ENCODE peak calls at places on chromosomes 1 and 21, in four cellular contexts. One of them, this sample, is unnamed.

GRCh38 chr1:231508497-231508896 is 20.0 kb upstream of the TSNAX start:
- DNase-seq in K562: no peak
- DNase-seq in thoracic aorta: no peak
- DNase-seq in lower leg skin: no peak
- DNase-seq in this sample: no peak

GRCh38 chr1:43067856-43068751 is 104.0 kb downstream of the EBNA1BP2 start:
- DNase-seq in lower leg skin: no peak
- DNase-seq in thoracic aorta: no peak
- DNase-seq in K562: no peak
- DNase-seq in this sample: no peak

GRCh38 chr1:37641059-37641458 is 6.4 kb upstream of the RSPO1 start:
- DNase-seq in lower leg skin: no peak
- DNase-seq in thoracic aorta: no peak
- DNase-seq in K562: no peak
- DNase-seq in this sample: no peak

GRCh38 chr1:1086911-1087341 is 12.8 kb upstream of the RNF223 start:
- DNase-seq in K562: no peak
- DNase-seq in lower leg skin: no peak
- DNase-seq in thoracic aorta: no peak
- DNase-seq in this sample: no peak

GRCh38 chr21:44304846-44305245 is 5.0 kb downstream of the PFKL start:
- DNase-seq in K562: peak; percentile 75
- DNase-seq in thoracic aorta: no peak
- DNase-seq in lower leg skin: no peak
- DNase-seq in this sample: no peak

GRCh38 chr1:9555942-9556341 is 16.7 kb downstream of the SLC25A33 start:
- DNase-seq in K562: no peak
- DNase-seq in lower leg skin: no peak
- DNase-seq in thoracic aorta: no peak
- DNase-seq in this sample: no peak

GRCh38 chr1:206581571-206581981 is 30.7 kb downstream of the EIF2D start:
- DNase-seq in lower leg skin: no peak
- DNase-seq in thoracic aorta: no peak
- DNase-seq in K562: no peak
- DNase-seq in this sample: no peak

GRCh38 chr21:45935628-45936027 is 45.9 kb upstream of the COL6A1 start:
- DNase-seq in thoracic aorta: no peak
- DNase-seq in lower leg skin: no peak
- DNase-seq in K562: no peak
- DNase-seq in this sample: no peak

GRCh38 chr1:71738256-71738655 is 544.1 kb downstream of the NEGR1 start:
- DNase-seq in thoracic aorta: no peak
- DNase-seq in lower leg skin: no peak
- DNase-seq in K562: no peak
- DNase-seq in this sample: no peak

GRCh38 chr1:225977937-225978748 is 21.0 kb downstream of the SDE2 start:
- DNase-seq in lower leg skin: no peak
- DNase-seq in K562: peak; percentile 35
- DNase-seq in thoracic aorta: no peak
- DNase-seq in this sample: no peak

GRCh38 chr1:55378582-55378981 is 163.4 kb upstream of the USP24 start:
- DNase-seq in thoracic aorta: no peak
- DNase-seq in K562: peak; percentile 52
- DNase-seq in lower leg skin: peak; percentile 18
- DNase-seq in this sample: no peak

GRCh38 chr1:76313304-76313703 is 238.8 kb downstream of the ST6GALNAC3 start:
- DNase-seq in K562: no peak
- DNase-seq in lower leg skin: no peak
- DNase-seq in thoracic aorta: no peak
- DNase-seq in this sample: no peak

GRCh38 chr1:152442291-152442690 is 28.2 kb upstream of the CRNN start:
- DNase-seq in lower leg skin: no peak
- DNase-seq in thoracic aorta: no peak
- DNase-seq in K562: no peak
- DNase-seq in this sample: no peak

GRCh38 chr1:143553627-143554026 is 418.2 kb downstream of the FAM72C start:
- DNase-seq in thoracic aorta: no peak
- DNase-seq in lower leg skin: no peak
- DNase-seq in K562: no peak
- DNase-seq in this sample: no peak

GRCh38 chr1:38451541-38451993 is 405.0 kb upstream of the POU3F1 start:
- DNase-seq in thoracic aorta: no peak
- DNase-seq in K562: peak; percentile 48
- DNase-seq in lower leg skin: no peak
- DNase-seq in this sample: no peak

GRCh38 chr1:235919797-235920475 is 53.2 kb upstream of the LYST start:
- DNase-seq in thoracic aorta: no peak
- DNase-seq in lower leg skin: no peak
- DNase-seq in K562: no peak
- DNase-seq in this sample: no peak

GRCh38 chr1:66478116-66478515 is 55.8 kb upstream of the SGIP1 start:
- DNase-seq in lower leg skin: no peak
- DNase-seq in thoracic aorta: no peak
- DNase-seq in K562: no peak
- DNase-seq in this sample: no peak

GRCh38 chr1:46532498-46533178 is 18.8 kb downstream of the KNCN start:
- DNase-seq in K562: peak; percentile 92
- DNase-seq in lower leg skin: no peak
- DNase-seq in thoracic aorta: no peak
- DNase-seq in this sample: no peak

GRCh38 chr1:221567859-221568507 is 173.9 kb downstream of the DUSP10 start:
- DNase-seq in thoracic aorta: no peak
- DNase-seq in K562: no peak
- DNase-seq in lower leg skin: no peak
- DNase-seq in this sample: no peak

GRCh38 chr1:243938146-243938676 is 88.2 kb upstream of the AKT3 start:
- DNase-seq in K562: no peak
- DNase-seq in lower leg skin: no peak
- DNase-seq in thoracic aorta: no peak
- DNase-seq in this sample: no peak

GRCh38 chr21:42293649-42294272 is 21.4 kb downstream of the TFF3 start:
- DNase-seq in K562: no peak
- DNase-seq in thoracic aorta: no peak
- DNase-seq in lower leg skin: no peak
- DNase-seq in this sample: no peak

GRCh38 chr1:29876902-29877301 is 640.6 kb downstream of the PTPRU start:
- DNase-seq in lower leg skin: no peak
- DNase-seq in thoracic aorta: no peak
- DNase-seq in K562: peak; percentile 21
- DNase-seq in this sample: no peak

GRCh38 chr1:9289090-9289534 is 3.6 kb upstream of the SPSB1 start:
- DNase-seq in K562: peak; percentile 57
- DNase-seq in thoracic aorta: peak; percentile 56
- DNase-seq in lower leg skin: peak; percentile 77
- DNase-seq in this sample: peak; percentile 94

GRCh38 chr21:35048183-35048601 is 910 bp downstream of the RUNX1 start:
- DNase-seq in thoracic aorta: no peak
- DNase-seq in lower leg skin: no peak
- DNase-seq in K562: no peak
- DNase-seq in this sample: no peak

GRCh38 chr21:29303301-29303700 is 4.6 kb downstream of the BACH1 start:
- DNase-seq in K562: no peak
- DNase-seq in thoracic aorta: no peak
- DNase-seq in lower leg skin: no peak
- DNase-seq in this sample: no peak

GRCh38 chr1:156677616-156678596 is 699 bp upstream of the NES start:
- DNase-seq in lower leg skin: no peak
- DNase-seq in K562: peak; percentile 80
- DNase-seq in thoracic aorta: no peak
- DNase-seq in this sample: no peak

GRCh38 chr1:184696403-184696802 is 58.3 kb downstream of the EDEM3 start:
- DNase-seq in K562: no peak
- DNase-seq in lower leg skin: no peak
- DNase-seq in thoracic aorta: no peak
- DNase-seq in this sample: no peak

GRCh38 chr1:235831148-235831547 is 35.6 kb downstream of the LYST start:
- DNase-seq in thoracic aorta: no peak
- DNase-seq in lower leg skin: no peak
- DNase-seq in K562: no peak
- DNase-seq in this sample: no peak

GRCh38 chr1:20440785-20441200 is 45.2 kb downstream of the CAMK2N1 start:
- DNase-seq in lower leg skin: no peak
- DNase-seq in K562: peak; percentile 91
- DNase-seq in thoracic aorta: no peak
- DNase-seq in this sample: no peak

GRCh38 chr1:54335396-54336056 is 70.7 kb downstream of the SSBP3 start:
- DNase-seq in K562: no peak
- DNase-seq in thoracic aorta: peak; percentile 40
- DNase-seq in lower leg skin: peak; percentile 71
- DNase-seq in this sample: no peak

GRCh38 chr1:64744492-64745180 is at the start of gene RAVER2:
- DNase-seq in lower leg skin: peak; percentile 19
- DNase-seq in K562: peak; percentile 64
- DNase-seq in thoracic aorta: peak; percentile 15
- DNase-seq in this sample: no peak

DNA sequence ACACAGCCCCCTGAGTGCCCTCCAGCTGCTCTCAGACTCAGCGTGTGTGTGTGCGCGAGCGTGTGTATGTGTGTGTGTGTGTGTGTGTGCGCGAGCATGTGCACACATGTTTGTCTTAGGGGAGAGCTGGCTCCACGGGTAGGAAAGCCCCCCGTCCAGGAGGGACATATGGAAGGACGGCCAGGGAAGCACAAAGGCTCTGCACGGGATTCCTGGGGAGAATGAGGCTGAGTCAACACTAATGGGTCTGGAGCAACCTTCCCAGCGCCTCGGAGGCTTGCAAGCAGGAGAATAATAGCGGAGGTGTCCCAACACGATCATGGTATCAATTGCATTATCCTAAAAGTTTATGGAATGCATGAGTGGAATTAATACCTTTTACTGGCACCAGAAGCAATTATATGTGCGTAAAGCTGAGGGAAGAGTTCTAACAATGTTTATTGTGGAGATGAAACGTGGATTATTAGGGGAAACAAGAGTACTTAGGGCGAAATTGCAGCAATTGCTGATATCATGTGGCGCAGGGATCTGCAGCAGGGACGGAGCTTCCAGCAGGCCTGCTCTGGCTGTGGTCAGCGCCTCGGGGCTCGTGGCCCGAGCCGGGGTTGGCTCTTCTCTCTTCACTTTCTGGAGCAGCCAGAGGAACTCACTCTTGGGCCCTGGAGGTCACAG is 40.3 kb upstream of the CCDC27 start:
- DNase-seq in lower leg skin: no peak
- DNase-seq in K562: no peak
- DNase-seq in thoracic aorta: no peak
- DNase-seq in this sample: no peak
- TF ChIP-seq CTCF in lower leg skin: no peak
- TF ChIP-seq CTCF in K562: no peak
- TF ChIP-seq CTCF in thoracic aorta: no peak
- TF ChIP-seq CTCF in this sample: no peak

GRCh38 chr1:36355811-36356210 is 29.9 kb downstream of the STK40 start:
- DNase-seq in K562: no peak
- DNase-seq in lower leg skin: no peak
- DNase-seq in thoracic aorta: no peak
- DNase-seq in this sample: no peak
- TF ChIP-seq CTCF in K562: peak; percentile 2
- TF ChIP-seq CTCF in lower leg skin: no peak
- TF ChIP-seq CTCF in thoracic aorta: no peak
- TF ChIP-seq CTCF in this sample: no peak

DNA sequence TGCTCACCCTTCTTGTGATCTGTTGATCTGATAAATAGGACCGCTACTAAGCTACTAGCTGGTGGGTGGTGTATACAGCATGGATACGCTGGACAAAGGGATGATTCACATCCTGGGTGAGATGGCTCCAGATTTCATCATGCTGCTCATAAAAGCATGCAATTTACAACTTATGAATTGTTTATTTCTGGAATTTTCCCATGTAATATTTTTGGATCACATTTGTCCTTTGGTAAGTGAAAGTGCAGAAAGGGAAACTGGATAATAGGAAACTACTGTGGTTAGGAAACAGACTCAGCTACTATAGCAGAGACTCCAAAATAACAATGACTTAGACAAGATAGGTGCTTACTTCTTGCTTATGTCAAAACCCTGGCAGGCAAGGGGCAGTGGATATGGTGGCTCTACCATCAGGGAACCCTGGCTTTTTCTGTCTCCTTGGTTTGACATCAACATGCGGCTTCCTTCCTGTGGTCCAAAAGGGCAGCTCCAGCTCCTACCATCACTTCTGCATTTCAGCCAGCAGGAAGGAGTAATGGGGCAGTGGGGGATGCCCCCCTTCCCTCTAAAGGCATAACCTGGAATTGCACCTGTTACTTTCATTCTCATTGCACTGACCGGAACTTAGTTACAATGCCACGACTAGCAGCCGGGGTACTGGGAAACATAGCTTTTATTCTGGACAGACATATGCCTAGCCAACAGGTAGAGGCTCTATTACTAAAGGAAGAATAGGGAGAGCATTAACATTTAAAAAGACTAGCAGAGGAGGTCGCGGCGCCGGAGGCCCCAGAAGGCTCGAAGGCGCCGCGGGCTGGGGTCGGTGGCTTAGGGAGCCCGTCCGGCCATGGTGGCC is 13.8 kb upstream of the AK2 start:
- DNase-seq in lower leg skin: no peak
- DNase-seq in K562: no peak
- DNase-seq in thoracic aorta: no peak
- DNase-seq in this sample: no peak
- TF ChIP-seq CTCF in lower leg skin: no peak
- TF ChIP-seq CTCF in K562: peak; percentile 35
- TF ChIP-seq CTCF in thoracic aorta: no peak
- TF ChIP-seq CTCF in this sample: no peak

GRCh38 chr1:229102741-229103480 is 168.0 kb upstream of the RAB4A start:
- DNase-seq in thoracic aorta: no peak
- DNase-seq in lower leg skin: no peak
- DNase-seq in K562: no peak
- DNase-seq in this sample: no peak
- TF ChIP-seq CTCF in thoracic aorta: no peak
- TF ChIP-seq CTCF in lower leg skin: no peak
- TF ChIP-seq CTCF in K562: peak; percentile 9
- TF ChIP-seq CTCF in this sample: no peak

This sample was measured in omental fat pad.